ENCODE peak calls at places on chromosome 6, in four cellular contexts. One of them, this sample, is unnamed.

GRCh38 chr6:34063641-34064040 is 82.2 kb downstream of the GRM4 start:
- DNase-seq in EL: no peak
- DNase-seq in HT-29: no peak
- DNase-seq in ovary: no peak
- DNase-seq in this sample: no peak

GRCh38 chr6:12148317-12148801 is 136.2 kb downstream of the HIVEP1 start:
- DNase-seq in EL: peak
- DNase-seq in HT-29: peak
- DNase-seq in ovary: no peak
- DNase-seq in this sample: no peak

GRCh38 chr6:43246301-43247114 is 3.2 kb downstream of the TTBK1 start:
- DNase-seq in EL: no peak
- DNase-seq in HT-29: peak
- DNase-seq in ovary: no peak
- DNase-seq in this sample: peak

GRCh38 chr6:14838041-14838596 is 407.8 kb upstream of the JARID2 start:
- DNase-seq in EL: no peak
- DNase-seq in HT-29: no peak
- DNase-seq in ovary: no peak
- DNase-seq in this sample: no peak

GRCh38 chr6:133613231-133613630 is 275.7 kb upstream of the TCF21 start:
- DNase-seq in EL: no peak
- DNase-seq in HT-29: no peak
- DNase-seq in ovary: no peak
- DNase-seq in this sample: no peak

GRCh38 chr6:89970609-89971337 is 76.5 kb downstream of the GJA10 start:
- DNase-seq in EL: peak
- DNase-seq in HT-29: peak
- DNase-seq in ovary: peak
- DNase-seq in this sample: no peak

GRCh38 chr6:43817192-43817591 is 47.2 kb downstream of the VEGFA start:
- DNase-seq in EL: peak
- DNase-seq in HT-29: peak
- DNase-seq in ovary: no peak
- DNase-seq in this sample: no peak

GRCh38 chr6:87586371-87587077 is 3.3 kb downstream of the RARS2 start:
- DNase-seq in EL: no peak
- DNase-seq in HT-29: no peak
- DNase-seq in ovary: no peak
- DNase-seq in this sample: no peak

GRCh38 chr6:15953152-15953880 is 175.6 kb upstream of the MYLIP start:
- DNase-seq in EL: peak
- DNase-seq in HT-29: no peak
- DNase-seq in ovary: no peak
- DNase-seq in this sample: no peak

GRCh38 chr6:162907876-162908481 is 180.2 kb downstream of the PACRG start:
- DNase-seq in EL: peak
- DNase-seq in HT-29: peak
- DNase-seq in ovary: no peak
- DNase-seq in this sample: no peak

GRCh38 chr6:14436593-14436992 is 319.0 kb downstream of the CD83 start:
- DNase-seq in EL: no peak
- DNase-seq in HT-29: no peak
- DNase-seq in ovary: no peak
- DNase-seq in this sample: no peak

GRCh38 chr6:164344801-164345291 is 930.3 kb downstream of the QKI start:
- DNase-seq in EL: no peak
- DNase-seq in HT-29: no peak
- DNase-seq in ovary: no peak
- DNase-seq in this sample: no peak

GRCh38 chr6:112434896-112435295 is 87.8 kb downstream of the RFPL4B start:
- DNase-seq in EL: no peak
- DNase-seq in HT-29: no peak
- DNase-seq in ovary: peak
- DNase-seq in this sample: no peak

GRCh38 chr6:66865771-66866170 is 1158.7 kb upstream of the EYS start:
- DNase-seq in EL: no peak
- DNase-seq in HT-29: no peak
- DNase-seq in ovary: no peak
- DNase-seq in this sample: no peak

GRCh38 chr6:24923885-24924401 is 11.8 kb downstream of the RIPOR2 start:
- DNase-seq in EL: no peak
- DNase-seq in HT-29: no peak
- DNase-seq in ovary: no peak
- DNase-seq in this sample: no peak

GRCh38 chr6:137389150-137389664 is 105.0 kb downstream of the OLIG3 start:
- DNase-seq in EL: no peak
- DNase-seq in HT-29: no peak
- DNase-seq in ovary: no peak
- DNase-seq in this sample: no peak

GRCh38 chr6:96611342-96611964 is 48.5 kb downstream of the FHL5 start:
- DNase-seq in EL: no peak
- DNase-seq in HT-29: no peak
- DNase-seq in ovary: no peak
- DNase-seq in this sample: no peak

GRCh38 chr6:33634203-33634727 is 13.1 kb downstream of the ITPR3 start:
- DNase-seq in EL: no peak
- DNase-seq in HT-29: peak
- DNase-seq in ovary: peak
- DNase-seq in this sample: peak

GRCh38 chr6:3286641-3287171 is 28.0 kb downstream of the PSMG4 start:
- DNase-seq in EL: no peak
- DNase-seq in HT-29: no peak
- DNase-seq in ovary: peak
- DNase-seq in this sample: no peak

GRCh38 chr6:164113637-164114036 is 699.1 kb downstream of the QKI start:
- DNase-seq in EL: no peak
- DNase-seq in HT-29: no peak
- DNase-seq in ovary: no peak
- DNase-seq in this sample: no peak

GRCh38 chr6:45625191-45625664 is 247.5 kb upstream of the SUPT3H start:
- DNase-seq in EL: peak
- DNase-seq in HT-29: no peak
- DNase-seq in ovary: no peak
- DNase-seq in this sample: no peak

GRCh38 chr6:121951918-121952379 is 447.5 kb upstream of the HSF2 start:
- DNase-seq in EL: peak
- DNase-seq in HT-29: no peak
- DNase-seq in ovary: no peak
- DNase-seq in this sample: no peak

GRCh38 chr6:162713926-162714759 is 13.4 kb downstream of the PRKN start:
- DNase-seq in EL: no peak
- DNase-seq in HT-29: no peak
- DNase-seq in ovary: no peak
- DNase-seq in this sample: no peak

GRCh38 chr6:144416244-144416643 is 131.1 kb downstream of the UTRN start:
- DNase-seq in EL: no peak
- DNase-seq in HT-29: no peak
- DNase-seq in ovary: no peak
- DNase-seq in this sample: no peak

This sample was measured in lower lobe of right lung.